ENCODE peak calls at places on chromosomes 1 and 21, in seven cellular contexts. W, O, B, T, E, G and Z are unnamed samples.

GRCh38 chr21:26423506-26423905 is 149.6 kb downstream of the CYYR1 start:
- DNase-seq in W (no peak), O (no peak), B (no peak), T (no peak), E (no peak), G (no peak), Z (no peak)

GRCh38 chr1:14971201-14971600 is 182.3 kb upstream of the TMEM51 start:
- DNase-seq in W (no peak), O (no peak), B (no peak), T (no peak), E (no peak), G (no peak), Z (no peak)

GRCh38 chr1:160539896-160540858 is 17.1 kb upstream of the SLAMF6 start:
- DNase-seq in W (peak), O (no peak), B (no peak), T (no peak), E (no peak), G (no peak), Z (peak)

GRCh38 chr1:94514095-94514727 is 27.3 kb downstream of the F3 start:
- DNase-seq in W (no peak), O (peak), B (peak), T (no peak), E (no peak), G (peak), Z (no peak)

GRCh38 chr1:236603896-236604217 is 459 bp downstream of the HEATR1 start:
- DNase-seq in W (no peak), O (peak), B (no peak), T (no peak), E (no peak), G (no peak), Z (no peak)

GRCh38 chr1:24526940-24527542 is 24.4 kb downstream of the RCAN3 start:
- DNase-seq in W (peak), O (peak), B (peak), T (no peak), E (no peak), G (no peak), Z (no peak)

GRCh38 chr1:64955093-64956066 is 11.0 kb downstream of the JAK1 start:
- DNase-seq in W (no peak), O (no peak), B (no peak), T (no peak), E (peak), G (peak), Z (peak)

GRCh38 chr21:41397416-41397815 is 28.6 kb upstream of the MX1 start:
- DNase-seq in W (no peak), O (no peak), B (no peak), T (no peak), E (no peak), G (peak), Z (no peak)

GRCh38 chr1:12007204-12007603 is 12.1 kb upstream of the MIIP start:
- DNase-seq in W (no peak), O (no peak), B (no peak), T (no peak), E (no peak), G (no peak), Z (no peak)

GRCh38 chr1:43822040-43822439 is 111.6 kb upstream of the ARTN start:
- DNase-seq in W (no peak), O (peak), B (no peak), T (no peak), E (peak), G (no peak), Z (no peak)

GRCh38 chr1:67735806-67736627 is 51.0 kb downstream of the GADD45A start:
- DNase-seq in W (peak), O (peak), B (peak), T (peak), E (peak), G (peak), Z (peak)

GRCh38 chr1:22803833-22804232 is 93.2 kb downstream of the EPHB2 start:
- DNase-seq in W (no peak), O (no peak), B (no peak), T (no peak), E (no peak), G (no peak), Z (no peak)

GRCh38 chr1:224939844-224940425 is 10.5 kb downstream of the DNAH14 start:
- DNase-seq in W (no peak), O (peak), B (no peak), T (no peak), E (no peak), G (no peak), Z (no peak)

GRCh38 chr1:55064861-55065263 is 25.5 kb downstream of the PCSK9 start:
- DNase-seq in W (no peak), O (peak), B (no peak), T (peak), E (peak), G (peak), Z (no peak)

GRCh38 chr1:207831517-207832327 is 79.2 kb downstream of the CD34 start:
- DNase-seq in W (peak), O (peak), B (no peak), T (no peak), E (no peak), G (no peak), Z (no peak)

GRCh38 chr1:22636927-22637326 is 499 bp downstream of the C1QA start:
- DNase-seq in W (no peak), O (no peak), B (no peak), T (no peak), E (no peak), G (no peak), Z (peak)

GRCh38 chr21:44817914-44818635 is at the start of gene SUMO3:
- DNase-seq in W (peak), O (peak), B (peak), T (peak), E (peak), G (peak), Z (peak)

GRCh38 chr1:151610142-151610541 is 1.7 kb upstream of the SNX27 start:
- DNase-seq in W (no peak), O (no peak), B (no peak), T (no peak), E (no peak), G (no peak), Z (no peak)
- H3K4me3 ChIP-seq in W (no peak), O (no peak), B (no peak), T (no peak), E (no peak), G (no peak), Z (no peak)

GRCh38 chr1:204445860-204446412 is 34.3 kb upstream of the PPP1R15B start:
- DNase-seq in W (peak), O (peak), B (peak), T (peak), E (no peak), G (peak), Z (peak)
- TF ChIP-seq CTCF in W (no peak), O (peak), B (peak), T (no peak), E (no peak), G (no peak), Z (no peak)

GRCh38 chr21:43585514-43585913 is 73.8 kb downstream of the HSF2BP start:
- DNase-seq in W (no peak), O (no peak), B (no peak), T (no peak), E (no peak), G (no peak), Z (no peak)
- H3K27ac ChIP-seq in W (no peak), O (peak), B (no peak), T (peak), E (peak), G (peak), Z (peak)

GRCh38 chr1:66450847-66451246 is 83.1 kb upstream of the SGIP1 start:
- DNase-seq in W (no peak), O (no peak), B (no peak), T (no peak), E (no peak), G (no peak), Z (no peak)
- H3K4me3 ChIP-seq in W (no peak), O (no peak), B (no peak), T (no peak), E (no peak), G (no peak), Z (no peak)